ENCODE peak calls at places on chromosomes 3 and 15, in ten cellular contexts. C is fibroblast of gingiva; E is T follicular helper cell; X is foreskin fibroblast; R is A673; U is NCI-H1105; A is AG09319; L is B cell; N is ecto neural progenitor cell; Y is stimulated activated CD4-positive, alpha-beta T cell treated with anti-CD3 and anti-CD28 coated beads, Interleukin-1b, Interleukin-23, amount 100 ng/mL, for 1 hour. P is an unnamed sample.

GRCh38 chr3:174862101-174862500 is 3.0 kb downstream of the NAALADL2 start:
- DNase-seq in Y (no peak), X (no peak), L (no peak), U (peak), R (peak), C (no peak), N (no peak), E (no peak), A (no peak), P (no peak)

GRCh38 chr3:194058189-194058571 is 77.8 kb upstream of the HES1 start:
- DNase-seq in N (peak), E (no peak), A (no peak), U (peak), C (peak), X (peak), L (peak), R (no peak), Y (peak), P (no peak)

GRCh38 chr15:89825264-89825940 is 10.8 kb upstream of the ANPEP start:
- DNase-seq in L (peak), N (no peak), X (no peak), A (no peak), C (peak), Y (no peak), E (no peak), R (no peak), U (no peak), P (no peak)

GRCh38 chr3:9747267-9747666 is 2.5 kb upstream of the OGG1 start:
- DNase-seq in C (peak), R (no peak), A (no peak), N (no peak), E (no peak), U (no peak), L (no peak), X (peak), Y (no peak), P (no peak)

GRCh38 chr3:40187945-40188344 is 121.6 kb upstream of the EIF1B start:
- DNase-seq in R (no peak), C (no peak), E (no peak), Y (no peak), N (no peak), A (no peak), L (no peak), U (no peak), X (no peak), P (no peak)

GRCh38 chr15:76163429-76164020 is 103.7 kb downstream of the TMEM266 start:
- DNase-seq in L (no peak), Y (no peak), R (no peak), E (no peak), A (peak), U (no peak), N (no peak), C (peak), X (peak), P (no peak)

GRCh38 chr3:46024131-46024530 is 3.2 kb downstream of the XCR1 start:
- DNase-seq in A (no peak), E (no peak), N (no peak), U (no peak), L (no peak), Y (no peak), C (no peak), R (no peak), X (no peak), P (no peak)

GRCh38 chr3:88030200-88030599 is 28.6 kb downstream of the CGGBP1 start:
- DNase-seq in C (no peak), U (no peak), E (no peak), N (no peak), X (no peak), L (no peak), Y (no peak), A (no peak), R (no peak), P (no peak)

GRCh38 chr3:43423142-43423541 is 136.8 kb downstream of the SNRK start:
- DNase-seq in A (no peak), U (no peak), N (no peak), X (no peak), Y (no peak), E (no peak), L (no peak), R (peak), C (peak), P (no peak)

GRCh38 chr3:137709011-137709601 is 55.0 kb upstream of the SOX14 start:
- DNase-seq in N (no peak), Y (no peak), R (peak), L (no peak), U (no peak), A (no peak), X (no peak), C (no peak), E (no peak), P (no peak)

GRCh38 chr15:64010719-64011118 is 35.6 kb downstream of the DAPK2 start:
- DNase-seq in A (peak), L (peak), Y (peak), C (peak), R (peak), N (no peak), E (peak), X (peak), U (no peak), P (peak)

GRCh38 chr15:98281130-98281529 is 320.6 kb downstream of the ARRDC4 start:
- DNase-seq in Y (no peak), U (no peak), C (no peak), E (no peak), X (no peak), A (no peak), R (no peak), N (no peak), L (no peak), P (no peak)

GRCh38 chr15:39629906-39630305 is 49.0 kb downstream of the THBS1 start:
- DNase-seq in L (no peak), A (no peak), X (no peak), R (no peak), Y (no peak), E (no peak), U (peak), N (no peak), C (no peak), P (no peak)

GRCh38 chr3:5754602-5755001 is 567.1 kb downstream of the EDEM1 start:
- DNase-seq in E (no peak), R (no peak), X (no peak), C (no peak), N (no peak), A (no peak), U (no peak), Y (no peak), L (no peak), P (no peak)

GRCh38 chr3:178880274-178880673 is 191.3 kb downstream of the ZMAT3 start:
- DNase-seq in A (no peak), E (no peak), U (no peak), N (no peak), L (no peak), R (no peak), C (no peak), Y (no peak), X (no peak), P (no peak)

GRCh38 chr3:30605706-30606300 is 598 bp upstream of the TGFBR2 start:
- DNase-seq in U (no peak), E (no peak), X (no peak), N (no peak), R (no peak), L (no peak), A (no peak), Y (no peak), C (no peak), P (no peak)

GRCh38 chr3:193301441-193301840 is 60.4 kb downstream of the PLAAT1 start:
- DNase-seq in Y (no peak), E (no peak), C (no peak), N (no peak), L (no peak), R (no peak), A (no peak), X (no peak), U (no peak), P (no peak)

GRCh38 chr3:129058441-129059194 is 2.0 kb upstream of the GP9 start:
- DNase-seq in U (peak), X (no peak), E (no peak), N (no peak), C (no peak), R (no peak), Y (no peak), L (no peak), A (no peak), P (no peak)

GRCh38 chr3:197392961-197393360 is 94.5 kb upstream of the DLG1 start:
- DNase-seq in R (no peak), E (no peak), X (no peak), Y (no peak), L (no peak), U (no peak), C (no peak), A (no peak), N (no peak), P (no peak)

GRCh38 chr15:78715439-78715838 is 74.4 kb upstream of the CHRNB4 start:
- DNase-seq in N (no peak), R (no peak), Y (no peak), C (no peak), L (no peak), X (no peak), A (no peak), U (no peak), E (no peak), P (no peak)

GRCh38 chr3:40780341-40780800 is 255.6 kb downstream of the ZNF621 start:
- DNase-seq in E (no peak), N (peak), L (no peak), U (peak), R (no peak), C (peak), X (peak), A (peak), Y (no peak), P (no peak)

GRCh38 chr3:30616347-30617027 is 10.1 kb downstream of the TGFBR2 start:
- DNase-seq in Y (no peak), A (no peak), R (no peak), E (no peak), U (no peak), X (no peak), N (no peak), L (no peak), C (no peak), P (no peak)

GRCh38 chr15:100772478-100773378 is 106.9 kb upstream of the ALDH1A3 start:
- DNase-seq in C (no peak), N (no peak), A (no peak), L (no peak), E (no peak), X (no peak), Y (no peak), U (no peak), R (no peak), P (no peak)

GRCh38 chr15:28994142-28994829 is 108.5 kb downstream of the APBA2 start:
- DNase-seq in L (no peak), X (no peak), N (no peak), R (no peak), E (no peak), Y (no peak), A (no peak), C (no peak), U (no peak), P (no peak)

GRCh38 chr3:47867451-47868017 is 64.6 kb downstream of the DHX30 start:
- DNase-seq in R (no peak), L (no peak), Y (no peak), X (no peak), C (no peak), A (no peak), U (no peak), N (no peak), E (no peak), P (no peak)

GRCh38 chr15:52252781-52253180 is 42.8 kb downstream of the MYO5C start:
- DNase-seq in L (no peak), A (peak), C (peak), Y (no peak), R (peak), E (no peak), X (peak), U (no peak), N (no peak), P (peak)

GRCh38 chr15:70517194-70517590 is 246.2 kb downstream of the UACA start:
- DNase-seq in N (no peak), Y (no peak), R (no peak), L (no peak), X (no peak), C (no peak), U (no peak), A (no peak), E (no peak), P (no peak)

GRCh38 chr3:33299395-33300081 is 22.3 kb downstream of the FBXL2 start:
- DNase-seq in Y (no peak), C (peak), N (no peak), L (no peak), R (no peak), X (peak), E (no peak), U (no peak), A (peak), P (no peak)

GRCh38 chr15:90227816-90228772 is 5.6 kb downstream of the CIB1 start:
- DNase-seq in R (no peak), A (no peak), U (no peak), C (no peak), L (no peak), N (no peak), X (no peak), E (no peak), Y (no peak), P (no peak)

GRCh38 chr3:50248387-50248786 is 12.4 kb downstream of the GNAI2 start:
- DNase-seq in R (no peak), A (no peak), Y (no peak), U (no peak), N (no peak), C (no peak), X (peak), L (no peak), E (no peak), P (no peak)

GRCh38 chr15:77527164-77527778 is 105.4 kb downstream of the LINGO1 start:
- DNase-seq in X (peak), U (no peak), E (no peak), C (peak), A (no peak), N (peak), R (peak), L (no peak), Y (no peak), P (no peak)

GRCh38 chr3:61333562-61333961 is 82.3 kb upstream of the FHIT start:
- DNase-seq in X (no peak), Y (no peak), N (no peak), E (no peak), U (no peak), A (no peak), R (peak), C (no peak), L (no peak), P (no peak)

GRCh38 chr3:174784206-174784934 is 74.8 kb upstream of the NAALADL2 start:
- DNase-seq in U (no peak), A (no peak), X (peak), N (no peak), Y (no peak), L (no peak), E (no peak), R (no peak), C (no peak), P (no peak)

GRCh38 chr3:38646630-38647029 is 2.9 kb downstream of the SCN5A start:
- DNase-seq in A (no peak), N (peak), X (peak), C (peak), E (no peak), L (peak), Y (no peak), R (peak), U (no peak), P (no peak)

GRCh38 chr3:43390255-43390588 is 103.9 kb downstream of the SNRK start:
- DNase-seq in A (no peak), L (no peak), N (no peak), Y (no peak), U (no peak), E (no peak), R (no peak), X (no peak), C (peak), P (no peak)

GRCh38 chr3:127853681-127854080 is 31.4 kb upstream of the MGLL start:
- DNase-seq in R (no peak), U (no peak), X (no peak), Y (no peak), E (no peak), A (no peak), C (no peak), N (no peak), L (no peak), P (no peak)

GRCh38 chr15:99928429-99928981 is 195.3 kb upstream of the LYSMD4 start:
- DNase-seq in R (peak), U (no peak), A (peak), C (peak), X (peak), E (peak), Y (peak), N (peak), L (peak), P (peak)

GRCh38 chr3:156675744-156676466 is 1.5 kb downstream of the TIPARP start:
- DNase-seq in X (peak), N (no peak), E (peak), A (no peak), R (peak), C (peak), Y (no peak), L (no peak), U (peak), P (peak)

P was measured in HFF-Myc.